ENCODE peak calls at places on chromosomes 11 and 22, in eight cellular contexts. One of them, this sample, is unnamed.
A peak's percentile ranks its signal among the peaks of the same experiment; 100 is the strongest.

GRCh38 chr22:31605851-31606585 is 56.0 kb downstream of the PISD start:
- DNase-seq in breast epithelium: no peak
- DNase-seq in transverse colon: no peak
- DNase-seq in stomach: no peak
- DNase-seq in esophagus squamous epithelium: no peak
- DNase-seq in uterus: no peak
- DNase-seq in ovary: no peak
- DNase-seq in prostate gland: no peak
- DNase-seq in this sample: no peak

GRCh38 chr11:46309669-46310288 is 32.3 kb downstream of the CREB3L1 start:
- DNase-seq in prostate gland: no peak
- DNase-seq in transverse colon: no peak
- DNase-seq in stomach: no peak
- DNase-seq in esophagus squamous epithelium: no peak
- DNase-seq in breast epithelium: no peak
- DNase-seq in ovary: no peak
- DNase-seq in uterus: no peak
- DNase-seq in this sample: no peak

GRCh38 chr22:25404923-25405853 is 159.3 kb upstream of the GRK3 start:
- DNase-seq in ovary: peak; percentile 78
- DNase-seq in breast epithelium: peak; percentile 73
- DNase-seq in esophagus squamous epithelium: no peak
- DNase-seq in stomach: peak; percentile 83
- DNase-seq in uterus: peak; percentile 73
- DNase-seq in prostate gland: peak; percentile 73
- DNase-seq in transverse colon: peak; percentile 86
- DNase-seq in this sample: peak; percentile 87

GRCh38 chr11:35558468-35558867 is 33.1 kb upstream of the PAMR1 start:
- DNase-seq in esophagus squamous epithelium: no peak
- DNase-seq in breast epithelium: no peak
- DNase-seq in stomach: no peak
- DNase-seq in ovary: no peak
- DNase-seq in prostate gland: no peak
- DNase-seq in uterus: no peak
- DNase-seq in transverse colon: no peak
- DNase-seq in this sample: no peak

GRCh38 chr22:46807458-46807857 is 45.0 kb downstream of the TBC1D22A start:
- DNase-seq in esophagus squamous epithelium: no peak
- DNase-seq in transverse colon: no peak
- DNase-seq in prostate gland: no peak
- DNase-seq in uterus: no peak
- DNase-seq in ovary: no peak
- DNase-seq in stomach: no peak
- DNase-seq in breast epithelium: no peak
- DNase-seq in this sample: no peak

GRCh38 chr11:13215157-13215556 is 62.4 kb upstream of the BMAL1 start:
- DNase-seq in esophagus squamous epithelium: no peak
- DNase-seq in uterus: no peak
- DNase-seq in prostate gland: no peak
- DNase-seq in ovary: no peak
- DNase-seq in breast epithelium: no peak
- DNase-seq in transverse colon: no peak
- DNase-seq in stomach: no peak
- DNase-seq in this sample: no peak

GRCh38 chr11:13052130-13052541 is 43.0 kb downstream of the RASSF10 start:
- DNase-seq in prostate gland: peak; percentile 75
- DNase-seq in uterus: no peak
- DNase-seq in breast epithelium: no peak
- DNase-seq in esophagus squamous epithelium: no peak
- DNase-seq in transverse colon: peak; percentile 36
- DNase-seq in ovary: no peak
- DNase-seq in stomach: peak; percentile 66
- DNase-seq in this sample: no peak

GRCh38 chr11:2797181-2797711 is 88.3 kb downstream of the CDKN1C start:
- DNase-seq in esophagus squamous epithelium: no peak
- DNase-seq in stomach: peak; percentile 19
- DNase-seq in transverse colon: peak; percentile 5
- DNase-seq in ovary: peak; percentile 18
- DNase-seq in prostate gland: peak; percentile 49
- DNase-seq in uterus: peak; percentile 13
- DNase-seq in breast epithelium: peak; percentile 46
- DNase-seq in this sample: peak; percentile 43

GRCh38 chr11:120978701-120979100 is 45.2 kb upstream of the TBCEL start:
- DNase-seq in esophagus squamous epithelium: no peak
- DNase-seq in ovary: no peak
- DNase-seq in breast epithelium: no peak
- DNase-seq in uterus: no peak
- DNase-seq in stomach: no peak
- DNase-seq in transverse colon: no peak
- DNase-seq in prostate gland: no peak
- DNase-seq in this sample: no peak

GRCh38 chr11:1226981-1227550 is 4.2 kb downstream of the MUC5B start:
- DNase-seq in uterus: no peak
- DNase-seq in esophagus squamous epithelium: no peak
- DNase-seq in prostate gland: no peak
- DNase-seq in stomach: no peak
- DNase-seq in ovary: no peak
- DNase-seq in breast epithelium: no peak
- DNase-seq in transverse colon: peak; percentile 8
- DNase-seq in this sample: peak; percentile 19
- TF ChIP-seq CTCF in uterus: no peak
- TF ChIP-seq CTCF in esophagus squamous epithelium: no peak
- TF ChIP-seq CTCF in prostate gland: no peak
- TF ChIP-seq CTCF in stomach: no peak
- TF ChIP-seq CTCF in ovary: no peak
- TF ChIP-seq CTCF in breast epithelium: no peak
- TF ChIP-seq CTCF in transverse colon: no peak
- TF ChIP-seq CTCF in this sample: no peak

GRCh38 chr11:103086461-103086860 is 5.5 kb downstream of the DCUN1D5 start:
- DNase-seq in esophagus squamous epithelium: no peak
- DNase-seq in transverse colon: no peak
- DNase-seq in ovary: no peak
- DNase-seq in uterus: no peak
- DNase-seq in breast epithelium: no peak
- DNase-seq in stomach: no peak
- DNase-seq in prostate gland: no peak
- DNase-seq in this sample: no peak

GRCh38 chr11:103097279-103097678 is 5.3 kb upstream of the DCUN1D5 start:
- DNase-seq in esophagus squamous epithelium: no peak
- DNase-seq in transverse colon: no peak
- DNase-seq in uterus: no peak
- DNase-seq in stomach: no peak
- DNase-seq in prostate gland: no peak
- DNase-seq in ovary: no peak
- DNase-seq in breast epithelium: no peak
- DNase-seq in this sample: no peak

GRCh38 chr11:103091441-103091809 is 535 bp downstream of the DCUN1D5 start:
- DNase-seq in stomach: peak; percentile 36
- DNase-seq in ovary: peak; percentile 20
- DNase-seq in transverse colon: peak; percentile 35
- DNase-seq in esophagus squamous epithelium: no peak
- DNase-seq in prostate gland: peak; percentile 12
- DNase-seq in breast epithelium: no peak
- DNase-seq in uterus: peak; percentile 15
- DNase-seq in this sample: peak; percentile 68

GRCh38 chr11:103091024-103091423 is 936 bp downstream of the DCUN1D5 start:
- DNase-seq in transverse colon: no peak
- DNase-seq in ovary: no peak
- DNase-seq in uterus: no peak
- DNase-seq in prostate gland: no peak
- DNase-seq in breast epithelium: no peak
- DNase-seq in stomach: no peak
- DNase-seq in esophagus squamous epithelium: no peak
- DNase-seq in this sample: no peak

DNA sequence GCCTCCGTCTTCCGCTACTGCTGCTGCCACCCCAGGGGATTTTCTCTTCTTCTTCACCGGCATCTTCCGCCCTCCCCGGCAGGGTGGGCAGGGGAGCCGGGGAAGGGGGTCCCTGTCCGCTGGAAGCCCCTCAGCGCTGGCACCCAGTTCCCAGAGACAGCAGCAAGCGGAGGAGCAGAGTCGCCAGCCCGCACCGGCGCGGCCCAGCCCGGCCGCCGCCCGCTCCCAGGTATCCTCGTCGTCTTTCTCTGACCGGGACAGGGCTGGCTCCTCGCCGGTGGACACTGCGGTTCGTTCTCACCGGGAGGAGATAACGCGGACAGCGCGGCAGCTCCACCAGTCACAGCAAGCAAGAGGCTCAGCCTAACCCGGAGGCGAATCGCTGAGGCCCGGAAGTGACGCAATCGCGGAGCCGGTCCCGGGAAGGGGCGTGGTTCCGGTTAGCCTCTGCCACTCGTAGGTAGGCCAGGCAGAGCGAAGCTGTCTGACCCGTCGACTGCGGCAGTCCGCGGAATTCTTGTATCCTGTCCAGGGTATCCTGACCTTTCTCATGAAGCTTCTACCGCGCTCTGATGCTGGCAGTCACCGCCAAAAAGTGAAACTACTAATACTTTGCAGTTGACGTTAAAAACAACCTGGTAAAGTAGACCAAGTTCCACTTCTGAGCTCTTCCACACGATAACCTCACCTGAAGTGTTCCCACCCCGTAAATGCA is at the start of gene DCUN1D5:
- DNase-seq in stomach: peak; percentile 98
- DNase-seq in ovary: peak; percentile 96
- DNase-seq in prostate gland: peak; percentile 96
- DNase-seq in breast epithelium: peak; percentile 98
- DNase-seq in uterus: peak; percentile 96
- DNase-seq in transverse colon: peak; percentile 98
- DNase-seq in esophagus squamous epithelium: peak; percentile 63
- DNase-seq in this sample: peak; percentile 97
- TF ChIP-seq POLR2A in stomach: no peak
- TF ChIP-seq POLR2A in ovary: peak; percentile 49
- TF ChIP-seq POLR2A in prostate gland: peak; percentile 65
- TF ChIP-seq POLR2A in breast epithelium: peak; percentile 42
- TF ChIP-seq POLR2A in uterus: peak; percentile 47
- TF ChIP-seq POLR2A in transverse colon: peak; percentile 73
- TF ChIP-seq POLR2A in esophagus squamous epithelium: no peak
- TF ChIP-seq POLR2A in this sample: peak; percentile 77

GRCh38 chr22:43432883-43433415 is 21.1 kb downstream of the MPPED1 start:
- DNase-seq in stomach: no peak
- DNase-seq in uterus: no peak
- DNase-seq in esophagus squamous epithelium: no peak
- DNase-seq in transverse colon: no peak
- DNase-seq in prostate gland: no peak
- DNase-seq in breast epithelium: no peak
- DNase-seq in ovary: no peak
- DNase-seq in this sample: no peak
- H3K27ac ChIP-seq in stomach: no peak overlapping the region
- H3K27ac ChIP-seq in uterus: no peak overlapping the region
- H3K27ac ChIP-seq in esophagus squamous epithelium: no peak overlapping the region
- H3K27ac ChIP-seq in transverse colon: no peak overlapping the region
- H3K27ac ChIP-seq in prostate gland: no peak overlapping the region
- H3K27ac ChIP-seq in breast epithelium: no peak overlapping the region
- H3K27ac ChIP-seq in ovary: no peak overlapping the region
- H3K27ac ChIP-seq in this sample: no peak overlapping the region

GRCh38 chr11:119057000-119057769 is at the start of gene HYOU1:
- DNase-seq in uterus: peak; percentile 97
- DNase-seq in esophagus squamous epithelium: peak; percentile 85
- DNase-seq in stomach: peak; percentile 99
- DNase-seq in prostate gland: peak; percentile 97
- DNase-seq in transverse colon: peak; percentile 99
- DNase-seq in ovary: peak; percentile 98
- DNase-seq in breast epithelium: peak; percentile 99
- DNase-seq in this sample: peak; percentile 99

GRCh38 chr11:119054418-119054817 is 2.6 kb downstream of the HYOU1 start:
- DNase-seq in stomach: no peak
- DNase-seq in uterus: no peak
- DNase-seq in ovary: no peak
- DNase-seq in breast epithelium: no peak
- DNase-seq in esophagus squamous epithelium: no peak
- DNase-seq in prostate gland: no peak
- DNase-seq in transverse colon: no peak
- DNase-seq in this sample: no peak

GRCh38 chr11:119056397-119056999 is 507 bp downstream of the HYOU1 start:
- DNase-seq in prostate gland: no peak
- DNase-seq in transverse colon: peak; percentile 70
- DNase-seq in ovary: peak; percentile 33
- DNase-seq in breast epithelium: no peak
- DNase-seq in uterus: no peak
- DNase-seq in esophagus squamous epithelium: no peak
- DNase-seq in stomach: peak; percentile 62
- DNase-seq in this sample: peak; percentile 50

GRCh38 chr11:119052163-119052814 is 4.7 kb downstream of the HYOU1 start:
- DNase-seq in esophagus squamous epithelium: no peak
- DNase-seq in prostate gland: no peak
- DNase-seq in ovary: no peak
- DNase-seq in breast epithelium: no peak
- DNase-seq in uterus: no peak
- DNase-seq in stomach: no peak
- DNase-seq in transverse colon: no peak
- DNase-seq in this sample: no peak

DNA sequence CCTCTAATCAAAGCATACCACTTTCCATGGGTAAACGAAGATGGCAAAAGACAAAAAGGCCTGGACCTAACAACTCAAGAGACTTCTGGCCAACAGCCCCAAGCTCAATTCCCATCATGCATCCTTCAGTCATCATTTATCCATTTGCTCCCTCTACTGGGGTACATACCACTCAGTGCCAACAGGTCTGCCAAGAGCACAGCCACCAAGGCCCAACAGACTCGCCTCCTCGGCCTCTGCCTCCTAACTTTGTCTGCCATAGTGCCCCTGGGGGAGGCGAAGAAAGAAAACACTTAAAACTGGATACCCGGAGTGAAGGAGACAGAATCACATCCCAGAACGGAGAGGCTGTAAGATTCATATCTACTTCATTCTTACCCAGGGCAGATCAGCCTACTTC is 1.1 kb downstream of the HYOU1 start:
- DNase-seq in esophagus squamous epithelium: no peak
- DNase-seq in breast epithelium: no peak
- DNase-seq in transverse colon: no peak
- DNase-seq in uterus: no peak
- DNase-seq in ovary: no peak
- DNase-seq in stomach: no peak
- DNase-seq in prostate gland: no peak
- DNase-seq in this sample: no peak
- TF ChIP-seq CTCF in esophagus squamous epithelium: no peak
- TF ChIP-seq CTCF in breast epithelium: no peak
- TF ChIP-seq CTCF in transverse colon: no peak
- TF ChIP-seq CTCF in uterus: no peak
- TF ChIP-seq CTCF in ovary: no peak
- TF ChIP-seq CTCF in stomach: no peak
- TF ChIP-seq CTCF in prostate gland: no peak
- TF ChIP-seq CTCF in this sample: no peak